ENCODE peak calls at places on chromosomes 7 and 10, in four cellular contexts. One of them, this sample, is unnamed.

GRCh38 chr7:114979388-114979787 is 57.5 kb downstream of the MDFIC start:
- DNase-seq in posterior cingulate gyrus: no peak
- DNase-seq in NCI-H1436: no peak
- DNase-seq in naive thymus-derived CD8-positive, alpha-beta T cell: no peak
- DNase-seq in this sample: no peak

GRCh38 chr7:2606539-2606936 is 25.2 kb upstream of the TTYH3 start:
- DNase-seq in NCI-H1436: no peak
- DNase-seq in naive thymus-derived CD8-positive, alpha-beta T cell: no peak
- DNase-seq in posterior cingulate gyrus: no peak
- DNase-seq in this sample: no peak

GRCh38 chr10:114758331-114758730 is 63.2 kb upstream of the FHIP2A start:
- DNase-seq in posterior cingulate gyrus: no peak
- DNase-seq in NCI-H1436: no peak
- DNase-seq in naive thymus-derived CD8-positive, alpha-beta T cell: no peak
- DNase-seq in this sample: no peak

GRCh38 chr7:73899731-73900142 is 38.8 kb downstream of the TMEM270 start:
- DNase-seq in posterior cingulate gyrus: no peak
- DNase-seq in NCI-H1436: no peak
- DNase-seq in naive thymus-derived CD8-positive, alpha-beta T cell: no peak
- DNase-seq in this sample: no peak

GRCh38 chr7:149495785-149496641 is 1.6 kb downstream of the ZNF746 start:
- DNase-seq in posterior cingulate gyrus: peak
- DNase-seq in naive thymus-derived CD8-positive, alpha-beta T cell: no peak
- DNase-seq in NCI-H1436: peak
- DNase-seq in this sample: peak

GRCh38 chr7:95246935-95247370 is 77.4 kb downstream of the PON1 start:
- DNase-seq in posterior cingulate gyrus: peak
- DNase-seq in NCI-H1436: peak
- DNase-seq in naive thymus-derived CD8-positive, alpha-beta T cell: no peak
- DNase-seq in this sample: peak

GRCh38 chr7:149217570-149217969 is 21.9 kb upstream of the ZNF212 start:
- DNase-seq in NCI-H1436: no peak
- DNase-seq in posterior cingulate gyrus: no peak
- DNase-seq in naive thymus-derived CD8-positive, alpha-beta T cell: no peak
- DNase-seq in this sample: no peak

GRCh38 chr10:84194424-84195043 is at the start of gene CDHR1:
- DNase-seq in posterior cingulate gyrus: peak
- DNase-seq in NCI-H1436: peak
- DNase-seq in naive thymus-derived CD8-positive, alpha-beta T cell: peak
- DNase-seq in this sample: no peak

GRCh38 chr7:77811895-77812685 is 13.5 kb downstream of the PHTF2 start:
- DNase-seq in naive thymus-derived CD8-positive, alpha-beta T cell: no peak
- DNase-seq in posterior cingulate gyrus: no peak
- DNase-seq in NCI-H1436: no peak
- DNase-seq in this sample: no peak

GRCh38 chr10:117568226-117568625 is 25.7 kb downstream of the EMX2 start:
- DNase-seq in naive thymus-derived CD8-positive, alpha-beta T cell: no peak
- DNase-seq in posterior cingulate gyrus: no peak
- DNase-seq in NCI-H1436: no peak
- DNase-seq in this sample: no peak

GRCh38 chr7:151754142-151754590 is 122.7 kb downstream of the PRKAG2 start:
- DNase-seq in NCI-H1436: peak
- DNase-seq in naive thymus-derived CD8-positive, alpha-beta T cell: no peak
- DNase-seq in posterior cingulate gyrus: peak
- DNase-seq in this sample: peak

GRCh38 chr7:52283399-52283798 is 752.0 kb upstream of the POM121L12 start:
- DNase-seq in posterior cingulate gyrus: no peak
- DNase-seq in naive thymus-derived CD8-positive, alpha-beta T cell: peak
- DNase-seq in NCI-H1436: no peak
- DNase-seq in this sample: no peak

GRCh38 chr7:87574630-87575029 is 26.1 kb downstream of the ABCB1 start:
- DNase-seq in NCI-H1436: no peak
- DNase-seq in naive thymus-derived CD8-positive, alpha-beta T cell: no peak
- DNase-seq in posterior cingulate gyrus: no peak
- DNase-seq in this sample: no peak

GRCh38 chr7:2018786-2019692 is 213.7 kb downstream of the MAD1L1 start:
- DNase-seq in posterior cingulate gyrus: no peak
- DNase-seq in naive thymus-derived CD8-positive, alpha-beta T cell: no peak
- DNase-seq in NCI-H1436: no peak
- DNase-seq in this sample: no peak

GRCh38 chr7:94394058-94394398 is 667 bp upstream of the COL1A2 start:
- DNase-seq in posterior cingulate gyrus: no peak
- DNase-seq in naive thymus-derived CD8-positive, alpha-beta T cell: no peak
- DNase-seq in NCI-H1436: no peak
- DNase-seq in this sample: no peak

GRCh38 chr7:70285854-70286253 is 687.6 kb downstream of the AUTS2 start:
- DNase-seq in posterior cingulate gyrus: no peak
- DNase-seq in NCI-H1436: no peak
- DNase-seq in naive thymus-derived CD8-positive, alpha-beta T cell: no peak
- DNase-seq in this sample: no peak